ENCODE peak calls at places on chromosomes 13 and 19, in eight cellular contexts. X is NCI-H1436 treated with DMSO at 0.1 percent for 48 hours, D is hepatocyte, G is neuronal stem cell, E is tibial nerve, I is fibroblast of the conjunctiva, H is globus pallidus, W is activated gamma-delta T cell treated with Interleukin-2 at 50 U/mL for 16 hours. N is an unnamed sample.

GRCh38 chr13:99878921-99879610 is 92.5 kb downstream of the ZIC5 start:
- DNase-seq in X (no peak), D (no peak), G (no peak), E (no peak), I (no peak), H (no peak), W (no peak), N (no peak)

GRCh38 chr19:14434157-14434501 is 1.0 kb downstream of the PKN1 start:
- DNase-seq in X (no peak), D (no peak), G (no peak), E (no peak), I (no peak), H (peak), W (no peak), N (no peak)

GRCh38 chr13:77907653-77908341 is 10.8 kb downstream of the EDNRB start:
- DNase-seq in X (no peak), D (no peak), G (no peak), E (no peak), I (no peak), H (no peak), W (no peak), N (no peak)

GRCh38 chr13:24159921-24160324 is 597 bp upstream of the SPATA13 start:
- DNase-seq in X (no peak), D (no peak), G (no peak), E (no peak), I (no peak), H (no peak), W (no peak), N (peak)

GRCh38 chr19:17081672-17082630 is 6.4 kb downstream of the MYO9B start:
- DNase-seq in X (no peak), D (no peak), G (no peak), E (no peak), I (no peak), H (no peak), W (no peak), N (no peak)

GRCh38 chr19:49642488-49643035 is 553 bp downstream of the SCAF1 start:
- DNase-seq in X (no peak), D (no peak), G (no peak), E (no peak), I (no peak), H (no peak), W (no peak), N (no peak)

GRCh38 chr13:72160977-72161376 is 294.0 kb upstream of the DACH1 start:
- DNase-seq in X (no peak), D (no peak), G (no peak), E (no peak), I (no peak), H (no peak), W (no peak), N (no peak)

GRCh38 chr13:20425819-20426219 is 99.8 kb downstream of the CRYL1 start:
- DNase-seq in X (no peak), D (no peak), G (no peak), E (no peak), I (no peak), H (no peak), W (no peak), N (no peak)

GRCh38 chr19:46579286-46579944 is 21.7 kb upstream of the CALM3 start:
- DNase-seq in X (no peak), D (no peak), G (peak), E (no peak), I (no peak), H (peak), W (peak), N (no peak)

GRCh38 chr13:51394724-51395123 is 55.2 kb downstream of the SERPINE3 start:
- DNase-seq in X (no peak), D (no peak), G (no peak), E (no peak), I (no peak), H (no peak), W (no peak), N (no peak)

GRCh38 chr19:9309974-9310446 is 372 bp upstream of the ZNF699 start:
- DNase-seq in X (peak), D (peak), G (no peak), E (peak), I (peak), H (peak), W (no peak), N (peak)

GRCh38 chr19:29323972-29324680 is 111.2 kb upstream of the UQCRFS1 start:
- DNase-seq in X (no peak), D (no peak), G (no peak), E (no peak), I (no peak), H (no peak), W (no peak), N (no peak)